ENCODE peak calls at places on chromosomes 5 and 9, in seven cellular contexts. K is IMR-90; U is PC-3; R is A673; P is K562; M is CD8-positive, alpha-beta T cell; C is aorta. V is an unnamed sample.

GRCh38 chr5:178625679-178626483 is 969 bp downstream of the CLK4 start:
- DNase-seq in M (no peak), C (no peak), P (peak; percentile 13), U (peak; percentile 32), K (no peak), R (no peak), V (no peak)

GRCh38 chr9:96646081-96646991 is 8.8 kb downstream of the PRXL2C start:
- DNase-seq in P (no peak), C (no peak), K (peak; percentile 86), M (no peak), U (no peak), R (peak; percentile 69), V (peak; percentile 83)

GRCh38 chr9:123742009-123742767 is 187.7 kb downstream of the DENND1A start:
- DNase-seq in K (peak; percentile 57), C (no peak), U (no peak), P (no peak), R (no peak), M (no peak), V (no peak)

GRCh38 chr9:113999256-114000062 is 78.6 kb downstream of the AMBP start:
- DNase-seq in P (no peak), U (no peak), K (no peak), M (no peak), C (peak; percentile 78), R (peak; percentile 72), V (no peak)

GRCh38 chr5:173281910-173282309 is 46.3 kb downstream of the STC2 start:
- DNase-seq in R (peak; percentile 39), M (no peak), C (no peak), U (peak; percentile 46), P (no peak), K (peak; percentile 21), V (no peak)

GRCh38 chr9:111854799-111855198 is 41.8 kb upstream of the UGCG start:
- DNase-seq in U (no peak), P (no peak), K (peak; percentile 35), C (no peak), M (no peak), R (no peak), V (no peak)

GRCh38 chr5:83711982-83712601 is 8.6 kb downstream of the HAPLN1 start:
- DNase-seq in K (peak; percentile 35), C (no peak), M (peak; percentile 20), P (peak; percentile 49), U (peak; percentile 78), R (peak; percentile 25), V (no peak)

GRCh38 chr9:117413346-117414219 is 1.3 kb downstream of the ASTN2 start:
- DNase-seq in M (no peak), P (no peak), U (no peak), K (no peak), R (peak; percentile 23), C (peak; percentile 73), V (no peak)

GRCh38 chr5:147538232-147538631 is 28.4 kb upstream of the DPYSL3 start:
- DNase-seq in C (no peak), R (no peak), P (no peak), M (no peak), U (no peak), K (no peak), V (no peak)

GRCh38 chr5:154528005-154528594 is 50.1 kb upstream of the HAND1 start:
- DNase-seq in K (no peak), C (no peak), R (no peak), U (no peak), M (no peak), P (no peak), V (no peak)

GRCh38 chr5:124649548-124650501 is 96.6 kb downstream of the ZNF608 start:
- DNase-seq in C (peak; percentile 86), P (peak; percentile 23), K (peak; percentile 93), U (peak; percentile 70), R (peak; percentile 43), M (peak; percentile 66), V (peak; percentile 82)

GRCh38 chr9:97411789-97412627 is at the start of gene TDRD7:
- DNase-seq in C (peak; percentile 97), P (peak; percentile 99), R (peak; percentile 87), K (peak; percentile 75), M (peak; percentile 95), U (peak; percentile 82), V (no peak)

GRCh38 chr5:93909356-93909755 is 168.0 kb upstream of the POU5F2 start:
- DNase-seq in P (no peak), K (no peak), C (no peak), U (peak; percentile 53), R (no peak), M (no peak), V (no peak)

GRCh38 chr9:21657966-21658667 is 144.3 kb upstream of the MTAP start:
- DNase-seq in U (peak; percentile 51), K (peak; percentile 34), M (no peak), P (no peak), R (no peak), C (no peak), V (no peak)

GRCh38 chr9:3863114-3863528 is 337.3 kb upstream of the RFX3 start:
- DNase-seq in K (peak; percentile 92), R (peak; percentile 92), P (no peak), M (no peak), C (no peak), U (peak; percentile 96), V (peak; percentile 84)

GRCh38 chr5:59036274-59036961 is 453.5 kb downstream of the RAB3C start:
- DNase-seq in C (no peak), K (peak; percentile 99), R (peak; percentile 59), U (peak; percentile 86), P (no peak), M (peak; percentile 57), V (peak; percentile 94)

GRCh38 chr9:77562021-77562748 is 85.9 kb downstream of the GNA14 start:
- DNase-seq in M (no peak), C (no peak), U (no peak), R (no peak), P (no peak), K (no peak), V (no peak)

GRCh38 chr9:111661802-111662491 is 542 bp downstream of the GNG10 start:
- DNase-seq in C (peak; percentile 86), P (peak; percentile 68), M (peak; percentile 23), R (peak; percentile 23), K (peak; percentile 13), U (peak; percentile 25), V (no peak)

GRCh38 chr9:110050925-110051355 is 157.0 kb downstream of the C9orf152 start:
- DNase-seq in M (no peak), C (no peak), K (peak; percentile 95), U (peak; percentile 90), P (no peak), R (peak; percentile 63), V (peak; percentile 96)

GRCh38 chr5:56288880-56289601 is 55.9 kb upstream of the ANKRD55 start:
- DNase-seq in K (no peak), P (peak; percentile 32), R (no peak), U (no peak), C (no peak), M (no peak), V (no peak)

GRCh38 chr9:73148447-73148937 is 3.2 kb upstream of the ANXA1 start:
- DNase-seq in K (peak; percentile 58), C (no peak), U (peak; percentile 38), P (no peak), M (no peak), R (no peak), V (no peak)

GRCh38 chr5:37272564-37272963 is 23.4 kb upstream of the CPLANE1 start:
- DNase-seq in P (no peak), M (no peak), R (no peak), U (peak; percentile 84), C (no peak), K (peak; percentile 2), V (no peak)

GRCh38 chr5:28743362-28743761 is 1705.0 kb upstream of the CDH9 start:
- DNase-seq in K (no peak), R (no peak), P (no peak), M (no peak), C (no peak), U (no peak), V (no peak)

DNA sequence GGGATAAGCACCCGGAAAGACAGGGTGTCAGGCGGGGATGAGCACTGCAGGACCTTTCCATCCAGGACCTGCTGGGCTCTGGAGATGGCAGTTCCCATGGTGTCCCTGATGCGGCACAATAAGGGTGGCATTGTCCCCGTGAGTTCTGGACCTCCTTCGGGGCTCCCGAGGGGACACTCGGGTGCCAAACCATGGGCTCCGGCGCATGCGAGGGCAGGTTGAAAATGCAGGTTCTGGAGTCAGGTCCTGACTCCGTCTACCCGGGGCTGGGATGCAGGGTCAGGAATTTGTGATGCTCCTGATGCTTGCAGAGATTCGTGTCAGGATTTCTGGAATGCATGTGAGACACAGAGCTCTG is 682 bp downstream of the FCN2 start:
- DNase-seq in K (no peak), C (peak; percentile 67), U (no peak), M (no peak), R (no peak), P (no peak), V (no peak)
- H3K4me3 ChIP-seq in K (no peak overlapping the region), C (no peak overlapping the region), U (no peak overlapping the region), M (no peak overlapping the region), R (no peak overlapping the region), P (no peak overlapping the region), V (no peak overlapping the region)

GRCh38 chr9:131449276-131449675 is 53.4 kb upstream of the POMT1 start:
- DNase-seq in R (no peak), K (no peak), C (no peak), M (no peak), P (no peak), U (no peak), V (no peak)

GRCh38 chr9:131448818-131449217 is 53.9 kb upstream of the POMT1 start:
- DNase-seq in C (no peak), K (no peak), U (no peak), R (no peak), M (no peak), P (no peak), V (no peak)

GRCh38 chr9:131447148-131447547 is 53.3 kb downstream of the PRRC2B start:
- DNase-seq in K (no peak), U (no peak), M (no peak), R (no peak), C (no peak), P (no peak), V (no peak)

GRCh38 chr9:131446276-131446675 is 52.4 kb downstream of the PRRC2B start:
- DNase-seq in P (no peak), U (no peak), M (no peak), C (no peak), K (no peak), R (no peak), V (no peak)

GRCh38 chr9:131447600-131447999 is 53.7 kb downstream of the PRRC2B start:
- DNase-seq in R (no peak), M (no peak), P (no peak), K (no peak), C (no peak), U (no peak), V (no peak)
- H3K36me3 ChIP-seq in R (peaks cover 93% of the 10 kb centered on the region), M (peaks cover 51% of the 10 kb centered on the region), P (peaks cover 86% of the 10 kb centered on the region), K (peaks cover 55% of the 10 kb centered on the region), C (peaks cover 9% of the 10 kb centered on the region), U (peaks cover 33% of the 10 kb centered on the region), V (peaks cover 27% of the 10 kb centered on the region)

GRCh38 chr9:79812099-79812498 is 240.3 kb downstream of the TLE4 start:
- DNase-seq in P (no peak), R (no peak), K (no peak), U (peak; percentile 17), M (no peak), C (no peak), V (no peak)
- H3K27me3 ChIP-seq in P (no peaks in the 10 kb centered on the region), R (no peaks in the 10 kb centered on the region), K (peaks cover 6% of the 10 kb centered on the region), U (no peaks in the 10 kb centered on the region), M (no peaks in the 10 kb centered on the region), C (no peaks in the 10 kb centered on the region), V (peaks cover 4% of the 10 kb centered on the region)

GRCh38 chr5:170625221-170626165 is 121.7 kb downstream of the KCNIP1 start:
- DNase-seq in P (no peak), C (no peak), K (no peak), M (no peak), R (no peak), U (no peak), V (no peak)
- H3K4me3 ChIP-seq in P (no peak overlapping the region), C (no peak overlapping the region), K (no peak overlapping the region), M (no peak overlapping the region), R (no peak overlapping the region), U (no peak overlapping the region), V (no peak overlapping the region)

V was measured in BJ.